ENCODE peak calls at places on chromosomes 13 and 19, in eight cellular contexts. S is anterior cingulate cortex; A is activated T-cell treated with anti-CD3 and anti-CD28 coated beads for 24 hours; F is EL; I is transverse colon; N is effector memory CD4-positive, alpha-beta T cell; V is AG04449; P is T-helper 1 cell. H is an unnamed sample.

GRCh38 chr13:75825161-75825560 is 189.0 kb downstream of the LMO7 start:
- DNase-seq in S (no peak), A (no peak), F (no peak), I (no peak), N (no peak), V (no peak), P (no peak), H (no peak)

GRCh38 chr13:102556806-102557205 is 40.0 kb upstream of the TPP2 start:
- DNase-seq in S (no peak), A (no peak), F (no peak), I (no peak), N (no peak), V (no peak), P (no peak), H (no peak)

GRCh38 chr19:533485-534058 is 2.0 kb downstream of the CDC34 start:
- DNase-seq in S (no peak), A (no peak), F (no peak), I (no peak), N (no peak), V (no peak), P (no peak), H (no peak)

GRCh38 chr19:50328257-50329145 is 676 bp downstream of the KCNC3 start:
- DNase-seq in S (no peak), A (no peak), F (no peak), I (no peak), N (no peak), V (no peak), P (peak), H (no peak)

GRCh38 chr13:31920301-31920818 is 111.2 kb upstream of the FRY start:
- DNase-seq in S (no peak), A (no peak), F (no peak), I (no peak), N (no peak), V (no peak), P (no peak), H (no peak)

GRCh38 chr13:46667687-46668281 is 114.8 kb downstream of the LRCH1 start:
- DNase-seq in S (no peak), A (no peak), F (peak), I (no peak), N (no peak), V (no peak), P (peak), H (no peak)

GRCh38 chr13:100234524-100235136 is 145.7 kb downstream of the PCCA start:
- DNase-seq in S (no peak), A (no peak), F (peak), I (no peak), N (no peak), V (no peak), P (no peak), H (no peak)

GRCh38 chr13:110920038-110920437 is 5.2 kb upstream of the ANKRD10 start:
- DNase-seq in S (no peak), A (no peak), F (no peak), I (no peak), N (no peak), V (no peak), P (no peak), H (no peak)

GRCh38 chr19:29879655-29879974 is 62.4 kb upstream of the URI1 start:
- DNase-seq in S (no peak), A (no peak), F (no peak), I (no peak), N (no peak), V (no peak), P (no peak), H (no peak)

H was measured in HS-27A.